ENCODE peak calls at places on chromosome 18, in four cellular contexts. J, R, B and H are unnamed samples.

GRCh38 chr18:69980982-69981804 is 33.5 kb upstream of the CD226 start:
- DNase-seq in J (no peak), R (no peak), B (no peak), H (no peak)

GRCh38 chr18:22983175-22983574 is 50.0 kb downstream of the RBBP8 start:
- DNase-seq in J (no peak), R (no peak), B (peak), H (peak)

GRCh38 chr18:70490008-70490933 is 201.4 kb downstream of the SOCS6 start:
- DNase-seq in J (no peak), R (peak), B (peak), H (peak)

GRCh38 chr18:32469190-32469611 is 1.5 kb downstream of the GAREM1 start:
- DNase-seq in J (peak), R (peak), B (peak), H (no peak)

GRCh38 chr18:35071819-35072247 is 30.6 kb downstream of the MAPRE2 start:
- DNase-seq in J (no peak), R (no peak), B (no peak), H (peak)

GRCh38 chr18:31606265-31606664 is 14.6 kb downstream of the TTR start:
- DNase-seq in J (no peak), R (no peak), B (no peak), H (no peak)

GRCh38 chr18:598053-598665 is 1.4 kb downstream of the CLUL1 start:
- DNase-seq in J (no peak), R (no peak), B (no peak), H (peak)

GRCh38 chr18:4068552-4069158 is 386.5 kb downstream of the DLGAP1 start:
- DNase-seq in J (no peak), R (no peak), B (peak), H (peak)

GRCh38 chr18:77702686-77703085 is 453.0 kb downstream of the GALR1 start:
- DNase-seq in J (no peak), R (no peak), B (peak), H (peak)

GRCh38 chr18:11245889-11246288 is 96.5 kb upstream of the PIEZO2 start:
- DNase-seq in J (no peak), R (no peak), B (no peak), H (no peak)

GRCh38 chr18:3400567-3401296 is 49.2 kb upstream of the TGIF1 start:
- DNase-seq in J (no peak), R (no peak), B (no peak), H (no peak)

GRCh38 chr18:68549257-68549871 is 165.5 kb downstream of the TMX3 start:
- DNase-seq in J (no peak), R (no peak), B (no peak), H (peak)
- H3K4me3 ChIP-seq in J (no peak), R (no peak), B (no peak), H (no peak)

DNA sequence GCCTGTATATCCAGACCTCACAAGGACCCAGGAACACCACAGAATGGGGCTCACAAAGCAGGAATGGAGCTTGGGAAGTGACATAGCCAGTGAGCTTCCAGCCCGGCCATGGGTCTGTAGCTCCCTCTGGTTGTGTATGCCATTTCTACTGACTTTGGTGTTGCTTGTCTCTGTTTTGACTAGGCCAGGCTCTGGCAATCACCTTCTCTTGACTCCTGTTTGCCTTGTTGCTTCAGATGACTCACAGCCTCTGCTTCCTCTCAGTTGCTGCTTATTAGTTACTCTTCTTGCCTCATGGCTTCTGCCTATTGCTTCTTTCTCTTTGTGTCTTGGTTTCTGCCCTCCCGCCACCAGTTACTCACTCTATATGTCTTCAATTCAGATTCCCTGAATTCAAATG is 15.8 kb upstream of the IER3IP1 start:
- DNase-seq in J (no peak), R (no peak), B (no peak), H (peak)
- TF ChIP-seq CTCF in J (no peak), R (no peak), B (no peak), H (no peak)

GRCh38 chr18:65749881-65750280 is 931 bp upstream of the CDH7 start:
- DNase-seq in J (no peak), R (no peak), B (peak), H (no peak)

GRCh38 chr18:65750421-65751144 is at the start of gene CDH7:
- DNase-seq in J (no peak), R (no peak), B (peak), H (no peak)

GRCh38 chr18:65752625-65753325 is 2.0 kb downstream of the CDH7 start:
- DNase-seq in J (no peak), R (no peak), B (no peak), H (no peak)

GRCh38 chr18:65753520-65753919 is 2.7 kb downstream of the CDH7 start:
- DNase-seq in J (no peak), R (no peak), B (peak), H (no peak)

GRCh38 chr18:65751145-65752085 is 603 bp downstream of the CDH7 start:
- DNase-seq in J (peak), R (no peak), B (peak), H (no peak)
- H3K4me3 ChIP-seq in J (peak), R (peak), B (peak), H (no peak)

DNA sequence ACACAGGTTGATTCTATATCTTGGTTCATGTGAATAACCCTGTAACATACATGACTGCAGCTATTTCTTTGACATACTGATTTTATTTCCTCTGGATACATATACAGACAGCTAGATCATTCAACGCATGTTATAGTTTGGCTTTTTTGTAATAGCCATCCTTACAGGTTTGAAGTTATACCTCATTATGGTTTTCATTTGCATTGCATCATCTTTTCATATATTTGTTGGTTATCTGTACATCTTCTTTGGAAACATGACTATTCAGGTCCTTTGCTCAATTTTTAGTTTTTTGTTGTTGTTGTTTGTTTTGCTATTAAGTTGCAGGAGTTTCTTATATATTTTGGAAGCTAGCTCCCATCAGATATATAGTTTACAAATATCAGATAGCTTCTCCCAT is 276.2 kb upstream of the NETO1 start:
- DNase-seq in J (no peak), R (no peak), B (no peak), H (no peak)
- TF ChIP-seq CTCF in J (no peak), R (no peak), B (no peak), H (no peak)

GRCh38 chr18:13315000-13315399 is 96.4 kb downstream of the LDLRAD4 start:
- DNase-seq in J (no peak), R (no peak), B (no peak), H (no peak)
- H3K4me3 ChIP-seq in J (no peak), R (no peak), B (no peak), H (no peak)

GRCh38 chr18:59839931-59840685 is 59.7 kb upstream of the PMAIP1 start:
- DNase-seq in J (no peak), R (no peak), B (no peak), H (no peak)
- TF ChIP-seq CTCF in J (no peak), R (no peak), B (no peak), H (peak)

GRCh38 chr18:8277270-8277669 is 332.0 kb upstream of the RAB12 start:
- DNase-seq in J (no peak), R (no peak), B (no peak), H (peak)
- H3K4me3 ChIP-seq in J (no peak), R (no peak), B (no peak), H (no peak)

GRCh38 chr18:54224379-54225014 is at the start of gene MBD2:
- DNase-seq in J (peak), R (peak), B (peak), H (peak)
- TF ChIP-seq CTCF in J (peak), R (no peak), B (peak), H (peak)